ENCODE peak calls at places on chromosomes 2 and 18, in four cellular contexts. X is IMR-90, R is K562, K is GM12878. Y is an unnamed sample.

GRCh38 chr2:211033765-211034164 is 477.4 kb downstream of the CPS1 start:
- DNase-seq in K (no peak), R (no peak), X (no peak), Y (peak; percentile 12)

GRCh38 chr2:12486205-12487118 is 230.3 kb upstream of the TRIB2 start:
- DNase-seq in R (no peak), X (peak; percentile 69), K (no peak), Y (no peak)

GRCh38 chr18:304887-305529 is 37.2 kb upstream of the THOC1 start:
- DNase-seq in R (no peak), K (no peak), X (no peak), Y (no peak)

GRCh38 chr2:17124575-17125318 is 393.5 kb downstream of the RAD51AP2 start:
- DNase-seq in K (no peak), X (no peak), R (no peak), Y (no peak)

GRCh38 chr2:233444501-233444900 is 90.2 kb downstream of the DGKD start:
- DNase-seq in R (no peak), X (no peak), K (no peak), Y (no peak)

GRCh38 chr2:232700154-232700553 is 3.0 kb downstream of the GIGYF2 start:
- DNase-seq in R (no peak), X (no peak), K (no peak), Y (no peak)

GRCh38 chr2:150286730-150287362 is 200.6 kb downstream of the RND3 start:
- DNase-seq in K (no peak), R (no peak), X (peak; percentile 33), Y (no peak)

GRCh38 chr2:233928594-233929351 is 11.6 kb downstream of the TRPM8 start:
- DNase-seq in X (peak; percentile 12), R (peak; percentile 18), K (no peak), Y (peak; percentile 39)

GRCh38 chr2:15242936-15243461 is 318.1 kb downstream of the NBAS start:
- DNase-seq in X (no peak), K (no peak), R (peak; percentile 39), Y (no peak)

GRCh38 chr18:35635171-35635570 is 53.6 kb downstream of the GALNT1 start:
- DNase-seq in R (no peak), X (peak; percentile 86), K (no peak), Y (peak; percentile 70)

GRCh38 chr2:68031546-68032160 is 31.2 kb downstream of the C1D start:
- DNase-seq in R (peak; percentile 46), K (peak; percentile 12), X (peak; percentile 70), Y (peak; percentile 79)

DNA sequence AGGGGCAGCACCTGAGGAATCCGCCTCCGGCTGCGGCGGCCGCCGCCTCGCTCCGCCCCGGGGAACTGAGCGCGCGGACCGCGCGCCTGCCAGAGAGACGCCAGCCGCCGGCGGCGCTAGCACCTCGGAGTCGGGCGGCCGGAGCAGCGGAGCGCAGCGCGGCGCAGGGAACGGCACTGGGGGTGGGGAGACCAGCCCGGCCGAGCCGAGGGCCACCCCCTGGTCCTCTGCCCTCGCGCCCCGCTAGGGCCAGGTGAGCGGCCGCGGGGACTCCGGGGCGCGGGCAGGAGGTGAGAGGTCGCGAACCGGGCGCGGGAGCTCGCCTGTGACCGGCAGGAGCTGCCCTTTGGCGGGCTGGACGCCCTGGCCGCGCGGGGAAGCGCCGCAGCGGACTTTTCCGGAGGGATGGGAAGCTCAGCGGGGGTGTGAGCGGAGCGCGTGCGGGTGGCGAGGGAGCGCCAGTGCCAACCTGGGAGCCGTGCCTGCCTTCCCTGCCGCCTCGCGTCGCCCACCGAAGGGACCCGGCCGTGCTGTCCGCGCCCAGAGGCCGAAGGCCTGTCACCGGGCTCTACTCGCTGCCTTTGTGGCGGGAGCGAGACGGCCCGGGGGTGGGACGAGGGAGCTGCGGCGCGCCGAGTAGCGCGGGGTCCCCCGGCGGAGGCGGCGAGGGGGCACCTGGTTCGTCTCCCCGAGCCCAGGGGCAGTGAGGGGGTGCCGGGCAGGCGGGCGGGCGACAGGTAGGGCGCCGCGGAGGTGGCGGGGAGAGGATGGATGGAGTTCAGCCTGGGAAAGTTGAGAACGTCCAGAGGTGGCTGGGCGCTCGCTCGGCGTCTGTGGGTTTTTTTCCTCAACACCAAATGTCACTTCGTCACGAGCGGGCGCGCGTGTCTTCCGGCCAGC is at the start of gene GREB1L:
- DNase-seq in R (no peak), K (no peak), X (no peak), Y (peak; percentile 26)
- H3K4me3 ChIP-seq in R (no peak within 1 kb of the TSS), K (no peak within 1 kb of the TSS), X (peak within 1 kb of the TSS; percentile 30), Y (peak within 1 kb of the TSS; percentile 59)

GRCh38 chr2:105600949-105601708 is 143.6 kb upstream of the NCK2 start:
- DNase-seq in R (peak; percentile 88), K (no peak), X (no peak), Y (no peak)
- TF ChIP-seq FOS in R (no peak), K (no peak), X (no peak), Y (no peak)

DNA sequence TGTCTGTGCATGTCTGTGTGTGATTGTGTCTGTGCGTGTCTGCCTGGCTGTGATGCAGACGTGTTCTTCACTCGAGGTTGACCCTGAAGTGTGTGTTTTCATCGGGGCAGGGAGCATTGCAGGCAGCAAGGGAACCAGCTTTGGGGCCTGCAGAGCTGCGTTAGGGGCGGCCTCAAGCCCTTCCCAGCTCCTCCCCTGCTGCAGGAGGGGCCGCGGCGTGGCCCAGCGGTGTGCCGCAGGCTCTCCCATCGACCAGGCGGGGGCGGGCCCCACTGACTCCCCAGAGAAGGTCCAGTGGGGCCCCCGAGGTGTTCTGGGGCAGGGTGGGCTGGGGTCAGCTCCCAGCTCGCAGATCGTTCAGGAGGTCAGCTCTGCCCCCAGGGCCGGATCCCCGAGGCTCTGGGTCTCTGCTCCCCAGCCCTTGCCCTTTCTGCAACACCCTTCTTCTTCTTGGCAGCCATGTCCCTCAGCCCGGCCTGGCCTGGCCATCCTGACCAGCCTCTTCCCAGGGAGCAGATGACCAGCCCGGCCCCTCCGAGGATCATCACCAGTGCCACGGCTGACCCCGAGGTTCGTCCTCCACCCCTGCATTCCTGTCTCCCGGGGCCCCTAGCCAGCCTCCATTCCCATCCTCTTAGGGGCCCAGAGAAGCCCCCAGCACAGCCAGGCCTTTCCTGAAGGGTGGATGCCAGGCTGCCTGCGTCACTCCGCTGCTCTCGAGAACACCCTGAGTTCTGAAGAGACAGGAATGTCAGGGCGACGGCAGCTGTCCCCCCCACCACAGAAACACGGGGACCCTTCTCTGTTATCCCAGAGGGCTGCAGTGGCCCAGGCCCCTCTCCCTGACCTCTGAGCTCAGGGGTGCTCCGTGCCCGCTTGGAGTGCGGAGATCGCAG is 11.1 kb upstream of the KLHL30 start:
- DNase-seq in R (peak; percentile 68), K (no peak), X (peak; percentile 65), Y (no peak)
- H3K4me3 ChIP-seq in R (no peak overlapping the region), K (no peak overlapping the region), X (peak overlapping the region; percentile 11), Y (no peak overlapping the region)

GRCh38 chr2:241516520-241516965 is 8.2 kb upstream of the STK25 start:
- DNase-seq in R (no peak), K (no peak), X (no peak), Y (no peak)

GRCh38 chr2:241522477-241522876 is 14.1 kb upstream of the STK25 start:
- DNase-seq in K (no peak), X (no peak), R (no peak), Y (no peak)

GRCh38 chr2:241517297-241517696 is 8.9 kb upstream of the STK25 start:
- DNase-seq in X (no peak), K (no peak), R (no peak), Y (no peak)

GRCh38 chr2:241514986-241515737 is 6.8 kb upstream of the STK25 start:
- DNase-seq in X (no peak), R (no peak), K (peak; percentile 60), Y (no peak)

DNA sequence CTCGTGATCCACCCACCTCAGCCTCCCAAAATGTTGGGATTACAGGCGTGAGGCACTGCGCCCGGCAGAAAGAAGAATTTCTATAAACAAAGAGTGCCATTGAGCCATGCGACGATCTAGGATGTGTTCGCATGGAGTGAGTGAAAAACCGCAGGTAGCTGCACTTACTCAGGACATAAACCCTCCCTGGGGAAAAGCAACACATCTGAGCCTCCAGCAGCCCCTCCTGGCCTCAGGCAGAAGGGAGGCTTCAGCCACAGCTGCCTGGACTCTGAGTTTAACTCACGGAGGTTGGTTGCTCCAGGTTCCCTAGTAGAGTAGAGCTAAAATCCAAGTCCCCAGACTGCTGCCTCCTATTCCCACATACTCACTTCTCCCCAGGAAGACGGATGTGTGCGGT is 11.3 kb upstream of the STK25 start:
- DNase-seq in R (no peak), K (no peak), X (no peak), Y (no peak)
- TF ChIP-seq FOS in R (no peak), K (no peak), X (no peak), Y (no peak)

DNA sequence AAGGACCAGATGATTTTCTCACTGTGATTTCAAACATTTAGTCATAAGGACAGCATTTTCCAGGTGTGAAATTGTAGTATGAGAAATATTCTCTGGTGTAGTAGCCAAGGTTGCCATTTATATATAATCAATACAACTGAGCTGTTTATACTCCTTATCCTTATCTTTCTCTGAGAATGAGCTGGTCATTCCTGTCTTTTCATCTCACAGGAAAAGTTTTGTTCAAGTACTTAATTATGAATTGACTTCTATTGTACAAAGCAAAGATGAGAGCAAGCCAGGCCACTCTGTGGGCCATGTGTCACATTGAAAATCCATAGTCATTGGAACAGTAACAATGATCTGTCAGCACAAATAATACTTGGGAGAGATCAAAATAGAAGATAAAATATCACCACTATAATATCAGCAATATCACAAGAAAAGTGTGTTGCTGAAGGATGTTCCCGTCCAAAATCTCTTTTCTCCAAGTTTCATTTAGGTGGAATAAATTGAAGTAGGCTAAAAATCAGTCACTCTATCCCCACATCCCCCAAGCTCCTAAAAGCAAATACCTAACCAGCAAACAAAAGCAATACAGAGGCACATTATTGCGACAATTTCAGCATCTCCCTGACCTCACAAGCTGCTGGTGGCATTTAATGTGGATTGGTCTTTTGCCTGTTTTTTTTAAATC is 2.1 kb downstream of the RIT2 start:
- DNase-seq in R (no peak), X (no peak), K (no peak), Y (no peak)
- H3K4me3 ChIP-seq in R (no peak overlapping the region), X (no peak overlapping the region), K (no peak overlapping the region), Y (no peak overlapping the region)

GRCh38 chr2:204473224-204473623 is 72.1 kb upstream of the PARD3B start:
- DNase-seq in X (no peak), R (no peak), K (no peak), Y (no peak)

GRCh38 chr2:204470621-204471196 is 74.6 kb upstream of the PARD3B start:
- DNase-seq in R (no peak), X (no peak), K (no peak), Y (no peak)

GRCh38 chr2:204470178-204470620 is 75.1 kb upstream of the PARD3B start:
- DNase-seq in K (no peak), R (no peak), X (peak; percentile 37), Y (no peak)

GRCh38 chr2:204472375-204472774 is 72.9 kb upstream of the PARD3B start:
- DNase-seq in K (no peak), R (no peak), X (peak; percentile 57), Y (no peak)

GRCh38 chr2:204468689-204469429 is 76.4 kb upstream of the PARD3B start:
- DNase-seq in R (no peak), X (peak; percentile 86), K (no peak), Y (no peak)
- TF ChIP-seq FOS in R (no peak), X (no peak), K (no peak), Y (no peak)

GRCh38 chr2:163247151-163247872 is 408.7 kb upstream of the KCNH7 start:
- DNase-seq in R (no peak), K (no peak), X (no peak), Y (no peak)
- H3K4me3 ChIP-seq in R (no peak overlapping the region), K (no peak overlapping the region), X (no peak overlapping the region), Y (no peak overlapping the region)